ENCODE peak calls at places on chromosomes 6 and 20, in nine cellular contexts. Y is H54, A is Ammon's horn, B is mammary epithelial cell, K is DMS153, U is NCI-H187 treated with DMSO at 0.1 percent for 48 hours, Z is NCI-H1092 treated with DMSO at 0.1 percent for 48 hours, R is NCI-H2081, S is Right ventricle myocardium inferior. J is an unnamed sample.

GRCh38 chr6:11043552-11043960 is 549 bp downstream of the ELOVL2 start:
- DNase-seq in Y (no peak), A (no peak), B (no peak), K (no peak), U (no peak), Z (no peak), R (no peak), S (peak; percentile 61), J (peak; percentile 66)

GRCh38 chr6:12804967-12805645 is 88.5 kb downstream of the PHACTR1 start:
- DNase-seq in Y (peak; percentile 6), A (no peak), B (no peak), K (no peak), U (no peak), Z (no peak), R (no peak), S (no peak), J (no peak)

GRCh38 chr6:3990692-3991491 is 88.0 kb downstream of the FAM217A start:
- DNase-seq in Y (peak; percentile 55), A (peak; percentile 94), B (peak; percentile 77), K (peak; percentile 11), U (peak; percentile 14), Z (peak; percentile 5), R (peak; percentile 82), S (peak; percentile 88), J (peak; percentile 92)

GRCh38 chr6:51303313-51303712 is 484.6 kb downstream of the TFAP2B start:
- DNase-seq in Y (no peak), A (no peak), B (no peak), K (no peak), U (no peak), Z (no peak), R (no peak), S (no peak), J (no peak)

GRCh38 chr20:23150304-23151007 is 64.3 kb upstream of the CD93 start:
- DNase-seq in Y (no peak), A (no peak), B (no peak), K (no peak), U (no peak), Z (no peak), R (no peak), S (no peak), J (no peak)

GRCh38 chr6:99495466-99495865 is 19.8 kb downstream of the USP45 start:
- DNase-seq in Y (no peak), A (no peak), B (no peak), K (no peak), U (no peak), Z (no peak), R (no peak), S (no peak), J (no peak)

GRCh38 chr20:33648396-33649004 is 13.6 kb upstream of the C20orf144 start:
- DNase-seq in Y (no peak), A (no peak), B (peak; percentile 38), K (no peak), U (no peak), Z (no peak), R (no peak), S (no peak), J (peak; percentile 73)

GRCh38 chr6:129188795-129189194 is 305.9 kb downstream of the LAMA2 start:
- DNase-seq in Y (no peak), A (no peak), B (no peak), K (no peak), U (no peak), Z (no peak), R (no peak), S (no peak), J (no peak)

GRCh38 chr20:16491277-16491912 is 81.9 kb downstream of the KIF16B start:
- DNase-seq in Y (no peak), A (peak; percentile 67), B (no peak), K (no peak), U (no peak), Z (no peak), R (no peak), S (no peak), J (no peak)

GRCh38 chr20:47195573-47195972 is 160.9 kb downstream of the ZMYND8 start:
- DNase-seq in Y (no peak), A (no peak), B (no peak), K (no peak), U (no peak), Z (no peak), R (no peak), S (no peak), J (no peak)

GRCh38 chr20:3312940-3313656 is 74.1 kb upstream of the SLC4A11 start:
- DNase-seq in Y (no peak), A (peak; percentile 44), B (peak; percentile 78), K (no peak), U (no peak), Z (no peak), R (no peak), S (no peak), J (no peak)

GRCh38 chr20:13119583-13119982 is 101.5 kb upstream of the ISM1 start:
- DNase-seq in Y (no peak), A (peak; percentile 84), B (peak; percentile 57), K (peak; percentile 26), U (no peak), Z (peak; percentile 74), R (peak; percentile 59), S (no peak), J (no peak)

GRCh38 chr6:121901432-121901831 is 466.0 kb downstream of the GJA1 start:
- DNase-seq in Y (no peak), A (peak; percentile 23), B (no peak), K (no peak), U (no peak), Z (no peak), R (no peak), S (no peak), J (no peak)

GRCh38 chr20:63007722-63008488 is 1.1 kb upstream of the BHLHE23 start:
- DNase-seq in Y (no peak), A (no peak), B (no peak), K (no peak), U (no peak), Z (no peak), R (no peak), S (peak; percentile 37), J (no peak)

GRCh38 chr6:151325075-151326050 is 66.0 kb downstream of the ZBTB2 start:
- DNase-seq in Y (peak; percentile 37), A (peak; percentile 35), B (peak; percentile 60), K (no peak), U (no peak), Z (no peak), R (peak; percentile 54), S (peak; percentile 83), J (peak; percentile 87)

GRCh38 chr6:163860194-163861081 is 445.9 kb downstream of the QKI start:
- DNase-seq in Y (no peak), A (no peak), B (no peak), K (no peak), U (no peak), Z (no peak), R (no peak), S (no peak), J (peak; percentile 35)

J was measured in kidney.